ENCODE peak calls at places on chromosomes 6 and 20, in six cellular contexts. One of them, this sample, is unnamed.

GRCh38 chr6:44043036-44043478 is 84.2 kb downstream of the MRPL14 start:
- DNase-seq in stimulated activated CD8-positive, alpha-beta memory T cell treated with anti-CD3 and anti-CD28 coated beads, Interleukin-15, amount 100 ng/mL, for 4 hours: no peak
- DNase-seq in AG08395: peak; percentile 64
- DNase-seq in neural progenitor cell: no peak
- DNase-seq in activated CD4-positive, alpha-beta T cell treated with anti-CD3 and anti-CD28 coated beads, Interleukin-2, amount 50 U/mL, for 24 hours: no peak
- DNase-seq in EH: peak; percentile 83
- DNase-seq in this sample: no peak

GRCh38 chr6:111663692-111664564 is 58.2 kb upstream of the TRAF3IP2 start:
- DNase-seq in activated CD4-positive, alpha-beta T cell treated with anti-CD3 and anti-CD28 coated beads, Interleukin-2, amount 50 U/mL, for 24 hours: no peak
- DNase-seq in AG08395: peak; percentile 67
- DNase-seq in neural progenitor cell: peak; percentile 92
- DNase-seq in stimulated activated CD8-positive, alpha-beta memory T cell treated with anti-CD3 and anti-CD28 coated beads, Interleukin-15, amount 100 ng/mL, for 4 hours: no peak
- DNase-seq in EH: peak; percentile 87
- DNase-seq in this sample: no peak

GRCh38 chr6:153568601-153569000 is 437.5 kb upstream of the RGS17 start:
- DNase-seq in EH: peak; percentile 39
- DNase-seq in activated CD4-positive, alpha-beta T cell treated with anti-CD3 and anti-CD28 coated beads, Interleukin-2, amount 50 U/mL, for 24 hours: no peak
- DNase-seq in neural progenitor cell: no peak
- DNase-seq in stimulated activated CD8-positive, alpha-beta memory T cell treated with anti-CD3 and anti-CD28 coated beads, Interleukin-15, amount 100 ng/mL, for 4 hours: no peak
- DNase-seq in AG08395: no peak
- DNase-seq in this sample: no peak

GRCh38 chr20:58692579-58693225 is at the start of gene NPEPL1:
- DNase-seq in activated CD4-positive, alpha-beta T cell treated with anti-CD3 and anti-CD28 coated beads, Interleukin-2, amount 50 U/mL, for 24 hours: peak; percentile 17
- DNase-seq in AG08395: peak; percentile 92
- DNase-seq in neural progenitor cell: peak; percentile 90
- DNase-seq in stimulated activated CD8-positive, alpha-beta memory T cell treated with anti-CD3 and anti-CD28 coated beads, Interleukin-15, amount 100 ng/mL, for 4 hours: peak; percentile 31
- DNase-seq in EH: peak; percentile 68
- DNase-seq in this sample: no peak

GRCh38 chr20:15496501-15497039 is 1076.7 kb downstream of the KIF16B start:
- DNase-seq in EH: no peak
- DNase-seq in neural progenitor cell: no peak
- DNase-seq in activated CD4-positive, alpha-beta T cell treated with anti-CD3 and anti-CD28 coated beads, Interleukin-2, amount 50 U/mL, for 24 hours: no peak
- DNase-seq in AG08395: no peak
- DNase-seq in stimulated activated CD8-positive, alpha-beta memory T cell treated with anti-CD3 and anti-CD28 coated beads, Interleukin-15, amount 100 ng/mL, for 4 hours: no peak
- DNase-seq in this sample: no peak

GRCh38 chr20:45138451-45139300 is 14.4 kb upstream of the WFDC12 start:
- DNase-seq in AG08395: peak; percentile 16
- DNase-seq in neural progenitor cell: peak; percentile 74
- DNase-seq in stimulated activated CD8-positive, alpha-beta memory T cell treated with anti-CD3 and anti-CD28 coated beads, Interleukin-15, amount 100 ng/mL, for 4 hours: no peak
- DNase-seq in EH: peak; percentile 14
- DNase-seq in activated CD4-positive, alpha-beta T cell treated with anti-CD3 and anti-CD28 coated beads, Interleukin-2, amount 50 U/mL, for 24 hours: peak; percentile 29
- DNase-seq in this sample: no peak

GRCh38 chr6:2765896-2766766 is 938 bp downstream of the WRNIP1 start:
- DNase-seq in EH: peak; percentile 61
- DNase-seq in stimulated activated CD8-positive, alpha-beta memory T cell treated with anti-CD3 and anti-CD28 coated beads, Interleukin-15, amount 100 ng/mL, for 4 hours: no peak
- DNase-seq in activated CD4-positive, alpha-beta T cell treated with anti-CD3 and anti-CD28 coated beads, Interleukin-2, amount 50 U/mL, for 24 hours: no peak
- DNase-seq in AG08395: peak; percentile 62
- DNase-seq in neural progenitor cell: peak; percentile 81
- DNase-seq in this sample: no peak

GRCh38 chr6:108175592-108176279 is 9.9 kb downstream of the NR2E1 start:
- DNase-seq in neural progenitor cell: peak; percentile 74
- DNase-seq in EH: no peak
- DNase-seq in AG08395: no peak
- DNase-seq in stimulated activated CD8-positive, alpha-beta memory T cell treated with anti-CD3 and anti-CD28 coated beads, Interleukin-15, amount 100 ng/mL, for 4 hours: no peak
- DNase-seq in activated CD4-positive, alpha-beta T cell treated with anti-CD3 and anti-CD28 coated beads, Interleukin-2, amount 50 U/mL, for 24 hours: no peak
- DNase-seq in this sample: no peak

GRCh38 chr20:22729180-22729579 is 144.8 kb upstream of the FOXA2 start:
- DNase-seq in activated CD4-positive, alpha-beta T cell treated with anti-CD3 and anti-CD28 coated beads, Interleukin-2, amount 50 U/mL, for 24 hours: no peak
- DNase-seq in stimulated activated CD8-positive, alpha-beta memory T cell treated with anti-CD3 and anti-CD28 coated beads, Interleukin-15, amount 100 ng/mL, for 4 hours: no peak
- DNase-seq in neural progenitor cell: no peak
- DNase-seq in AG08395: no peak
- DNase-seq in EH: peak; percentile 56
- DNase-seq in this sample: no peak

GRCh38 chr20:61927193-61927825 is 138.4 kb downstream of the TAF4 start:
- DNase-seq in AG08395: no peak
- DNase-seq in activated CD4-positive, alpha-beta T cell treated with anti-CD3 and anti-CD28 coated beads, Interleukin-2, amount 50 U/mL, for 24 hours: no peak
- DNase-seq in EH: no peak
- DNase-seq in neural progenitor cell: no peak
- DNase-seq in stimulated activated CD8-positive, alpha-beta memory T cell treated with anti-CD3 and anti-CD28 coated beads, Interleukin-15, amount 100 ng/mL, for 4 hours: no peak
- DNase-seq in this sample: no peak

GRCh38 chr20:57849126-57849867 is 139.5 kb upstream of the PMEPA1 start:
- DNase-seq in neural progenitor cell: no peak
- DNase-seq in stimulated activated CD8-positive, alpha-beta memory T cell treated with anti-CD3 and anti-CD28 coated beads, Interleukin-15, amount 100 ng/mL, for 4 hours: no peak
- DNase-seq in activated CD4-positive, alpha-beta T cell treated with anti-CD3 and anti-CD28 coated beads, Interleukin-2, amount 50 U/mL, for 24 hours: no peak
- DNase-seq in AG08395: peak; percentile 54
- DNase-seq in EH: peak; percentile 21
- DNase-seq in this sample: no peak

GRCh38 chr20:21583486-21584168 is 69.8 kb upstream of the NKX2-2 start:
- DNase-seq in AG08395: no peak
- DNase-seq in stimulated activated CD8-positive, alpha-beta memory T cell treated with anti-CD3 and anti-CD28 coated beads, Interleukin-15, amount 100 ng/mL, for 4 hours: no peak
- DNase-seq in EH: no peak
- DNase-seq in neural progenitor cell: no peak
- DNase-seq in activated CD4-positive, alpha-beta T cell treated with anti-CD3 and anti-CD28 coated beads, Interleukin-2, amount 50 U/mL, for 24 hours: no peak
- DNase-seq in this sample: no peak

GRCh38 chr20:57526067-57526884 is 1.3 kb upstream of the CTCFL start:
- DNase-seq in stimulated activated CD8-positive, alpha-beta memory T cell treated with anti-CD3 and anti-CD28 coated beads, Interleukin-15, amount 100 ng/mL, for 4 hours: no peak
- DNase-seq in activated CD4-positive, alpha-beta T cell treated with anti-CD3 and anti-CD28 coated beads, Interleukin-2, amount 50 U/mL, for 24 hours: no peak
- DNase-seq in EH: no peak
- DNase-seq in neural progenitor cell: peak; percentile 28
- DNase-seq in AG08395: no peak
- DNase-seq in this sample: no peak

GRCh38 chr6:131303338-131303954 is 168.2 kb downstream of the AKAP7 start:
- DNase-seq in activated CD4-positive, alpha-beta T cell treated with anti-CD3 and anti-CD28 coated beads, Interleukin-2, amount 50 U/mL, for 24 hours: no peak
- DNase-seq in AG08395: no peak
- DNase-seq in EH: no peak
- DNase-seq in neural progenitor cell: no peak
- DNase-seq in stimulated activated CD8-positive, alpha-beta memory T cell treated with anti-CD3 and anti-CD28 coated beads, Interleukin-15, amount 100 ng/mL, for 4 hours: no peak
- DNase-seq in this sample: no peak

GRCh38 chr6:149924933-149925252 is 2.0 kb upstream of the RAET1G start:
- DNase-seq in AG08395: no peak
- DNase-seq in EH: no peak
- DNase-seq in neural progenitor cell: no peak
- DNase-seq in stimulated activated CD8-positive, alpha-beta memory T cell treated with anti-CD3 and anti-CD28 coated beads, Interleukin-15, amount 100 ng/mL, for 4 hours: no peak
- DNase-seq in activated CD4-positive, alpha-beta T cell treated with anti-CD3 and anti-CD28 coated beads, Interleukin-2, amount 50 U/mL, for 24 hours: no peak
- DNase-seq in this sample: no peak

GRCh38 chr6:33688451-33689147 is 22.9 kb downstream of the UQCC2 start:
- DNase-seq in EH: no peak
- DNase-seq in stimulated activated CD8-positive, alpha-beta memory T cell treated with anti-CD3 and anti-CD28 coated beads, Interleukin-15, amount 100 ng/mL, for 4 hours: no peak
- DNase-seq in activated CD4-positive, alpha-beta T cell treated with anti-CD3 and anti-CD28 coated beads, Interleukin-2, amount 50 U/mL, for 24 hours: no peak
- DNase-seq in neural progenitor cell: no peak
- DNase-seq in AG08395: no peak
- DNase-seq in this sample: no peak

GRCh38 chr6:24922174-24922573 is 13.6 kb downstream of the RIPOR2 start:
- DNase-seq in neural progenitor cell: no peak
- DNase-seq in AG08395: no peak
- DNase-seq in EH: no peak
- DNase-seq in activated CD4-positive, alpha-beta T cell treated with anti-CD3 and anti-CD28 coated beads, Interleukin-2, amount 50 U/mL, for 24 hours: no peak
- DNase-seq in stimulated activated CD8-positive, alpha-beta memory T cell treated with anti-CD3 and anti-CD28 coated beads, Interleukin-15, amount 100 ng/mL, for 4 hours: no peak
- DNase-seq in this sample: no peak

GRCh38 chr20:60035-60918 is 27.2 kb upstream of the DEFB125 start:
- DNase-seq in neural progenitor cell: no peak
- DNase-seq in AG08395: no peak
- DNase-seq in EH: peak; percentile 23
- DNase-seq in activated CD4-positive, alpha-beta T cell treated with anti-CD3 and anti-CD28 coated beads, Interleukin-2, amount 50 U/mL, for 24 hours: no peak
- DNase-seq in stimulated activated CD8-positive, alpha-beta memory T cell treated with anti-CD3 and anti-CD28 coated beads, Interleukin-15, amount 100 ng/mL, for 4 hours: no peak
- DNase-seq in this sample: no peak

GRCh38 chr20:48694466-48694865 is 133.3 kb downstream of the PREX1 start:
- DNase-seq in neural progenitor cell: no peak
- DNase-seq in stimulated activated CD8-positive, alpha-beta memory T cell treated with anti-CD3 and anti-CD28 coated beads, Interleukin-15, amount 100 ng/mL, for 4 hours: no peak
- DNase-seq in EH: no peak
- DNase-seq in activated CD4-positive, alpha-beta T cell treated with anti-CD3 and anti-CD28 coated beads, Interleukin-2, amount 50 U/mL, for 24 hours: no peak
- DNase-seq in AG08395: no peak
- DNase-seq in this sample: no peak

GRCh38 chr20:63264519-63264918 is 8.1 kb upstream of the ARFGAP1 start:
- DNase-seq in neural progenitor cell: no peak
- DNase-seq in activated CD4-positive, alpha-beta T cell treated with anti-CD3 and anti-CD28 coated beads, Interleukin-2, amount 50 U/mL, for 24 hours: no peak
- DNase-seq in stimulated activated CD8-positive, alpha-beta memory T cell treated with anti-CD3 and anti-CD28 coated beads, Interleukin-15, amount 100 ng/mL, for 4 hours: no peak
- DNase-seq in EH: no peak
- DNase-seq in AG08395: no peak
- DNase-seq in this sample: no peak

GRCh38 chr20:63496404-63497120 is 2.3 kb downstream of the EEF1A2 start:
- DNase-seq in AG08395: peak; percentile 28
- DNase-seq in EH: no peak
- DNase-seq in activated CD4-positive, alpha-beta T cell treated with anti-CD3 and anti-CD28 coated beads, Interleukin-2, amount 50 U/mL, for 24 hours: no peak
- DNase-seq in neural progenitor cell: no peak
- DNase-seq in stimulated activated CD8-positive, alpha-beta memory T cell treated with anti-CD3 and anti-CD28 coated beads, Interleukin-15, amount 100 ng/mL, for 4 hours: no peak
- DNase-seq in this sample: no peak

GRCh38 chr6:160358225-160359119 is 10.3 kb downstream of the SLC22A3 start:
- DNase-seq in EH: no peak
- DNase-seq in neural progenitor cell: no peak
- DNase-seq in stimulated activated CD8-positive, alpha-beta memory T cell treated with anti-CD3 and anti-CD28 coated beads, Interleukin-15, amount 100 ng/mL, for 4 hours: no peak
- DNase-seq in AG08395: no peak
- DNase-seq in activated CD4-positive, alpha-beta T cell treated with anti-CD3 and anti-CD28 coated beads, Interleukin-2, amount 50 U/mL, for 24 hours: no peak
- DNase-seq in this sample: no peak

GRCh38 chr6:42756713-42757112 is 10.8 kb upstream of the TBCC start:
- DNase-seq in activated CD4-positive, alpha-beta T cell treated with anti-CD3 and anti-CD28 coated beads, Interleukin-2, amount 50 U/mL, for 24 hours: no peak
- DNase-seq in AG08395: no peak
- DNase-seq in neural progenitor cell: peak; percentile 31
- DNase-seq in EH: no peak
- DNase-seq in stimulated activated CD8-positive, alpha-beta memory T cell treated with anti-CD3 and anti-CD28 coated beads, Interleukin-15, amount 100 ng/mL, for 4 hours: no peak
- DNase-seq in this sample: no peak

GRCh38 chr6:41055149-41055548 is 2.1 kb downstream of the APOBEC2 start:
- DNase-seq in activated CD4-positive, alpha-beta T cell treated with anti-CD3 and anti-CD28 coated beads, Interleukin-2, amount 50 U/mL, for 24 hours: no peak
- DNase-seq in neural progenitor cell: no peak
- DNase-seq in AG08395: no peak
- DNase-seq in EH: no peak
- DNase-seq in stimulated activated CD8-positive, alpha-beta memory T cell treated with anti-CD3 and anti-CD28 coated beads, Interleukin-15, amount 100 ng/mL, for 4 hours: no peak
- DNase-seq in this sample: no peak

GRCh38 chr20:5767493-5768098 is 17.4 kb downstream of the SHLD1 start:
- DNase-seq in AG08395: no peak
- DNase-seq in stimulated activated CD8-positive, alpha-beta memory T cell treated with anti-CD3 and anti-CD28 coated beads, Interleukin-15, amount 100 ng/mL, for 4 hours: no peak
- DNase-seq in neural progenitor cell: no peak
- DNase-seq in EH: no peak
- DNase-seq in activated CD4-positive, alpha-beta T cell treated with anti-CD3 and anti-CD28 coated beads, Interleukin-2, amount 50 U/mL, for 24 hours: no peak
- DNase-seq in this sample: no peak

GRCh38 chr6:25586927-25587326 is 65.1 kb upstream of the SCGN start:
- DNase-seq in activated CD4-positive, alpha-beta T cell treated with anti-CD3 and anti-CD28 coated beads, Interleukin-2, amount 50 U/mL, for 24 hours: no peak
- DNase-seq in EH: no peak
- DNase-seq in AG08395: no peak
- DNase-seq in neural progenitor cell: no peak
- DNase-seq in stimulated activated CD8-positive, alpha-beta memory T cell treated with anti-CD3 and anti-CD28 coated beads, Interleukin-15, amount 100 ng/mL, for 4 hours: no peak
- DNase-seq in this sample: no peak

GRCh38 chr6:84280030-84280429 is 52.6 kb upstream of the CEP162 start:
- DNase-seq in stimulated activated CD8-positive, alpha-beta memory T cell treated with anti-CD3 and anti-CD28 coated beads, Interleukin-15, amount 100 ng/mL, for 4 hours: no peak
- DNase-seq in EH: peak; percentile 70
- DNase-seq in neural progenitor cell: no peak
- DNase-seq in AG08395: peak; percentile 75
- DNase-seq in activated CD4-positive, alpha-beta T cell treated with anti-CD3 and anti-CD28 coated beads, Interleukin-2, amount 50 U/mL, for 24 hours: no peak
- DNase-seq in this sample: no peak